ENCODE peak calls at places on chromosomes 11 and 22, in eight cellular contexts. One of them, this sample, is unnamed.

GRCh38 chr11:114027396-114027795 is 32.1 kb upstream of the ZBTB16 start:
- DNase-seq in transverse colon: no peak
- DNase-seq in tibial nerve: no peak
- DNase-seq in sigmoid colon: peak; percentile 88
- DNase-seq in Peyer's patch: no peak
- DNase-seq in right lobe of liver: no peak
- DNase-seq in A549: no peak
- DNase-seq in stomach: no peak
- DNase-seq in this sample: no peak

GRCh38 chr11:20003357-20003756 is 156.9 kb downstream of the DBX1 start:
- DNase-seq in transverse colon: no peak
- DNase-seq in tibial nerve: no peak
- DNase-seq in sigmoid colon: no peak
- DNase-seq in Peyer's patch: no peak
- DNase-seq in right lobe of liver: no peak
- DNase-seq in A549: no peak
- DNase-seq in stomach: no peak
- DNase-seq in this sample: no peak

GRCh38 chr11:18394928-18395734 is 768 bp downstream of the LDHA start:
- DNase-seq in transverse colon: peak; percentile 34
- DNase-seq in tibial nerve: peak; percentile 21
- DNase-seq in sigmoid colon: no peak
- DNase-seq in Peyer's patch: peak; percentile 60
- DNase-seq in right lobe of liver: no peak
- DNase-seq in A549: peak; percentile 21
- DNase-seq in stomach: peak; percentile 31
- DNase-seq in this sample: peak; percentile 78

GRCh38 chr11:70796601-70797000 is 398.3 kb downstream of the CTTN start:
- DNase-seq in transverse colon: no peak
- DNase-seq in tibial nerve: no peak
- DNase-seq in sigmoid colon: no peak
- DNase-seq in Peyer's patch: peak; percentile 20
- DNase-seq in right lobe of liver: no peak
- DNase-seq in A549: peak; percentile 32
- DNase-seq in stomach: no peak
- DNase-seq in this sample: no peak

GRCh38 chr11:6742260-6742659 is 29.5 kb downstream of the OR2AG2 start:
- DNase-seq in transverse colon: no peak
- DNase-seq in tibial nerve: no peak
- DNase-seq in sigmoid colon: no peak
- DNase-seq in Peyer's patch: no peak
- DNase-seq in right lobe of liver: no peak
- DNase-seq in A549: no peak
- DNase-seq in stomach: no peak
- DNase-seq in this sample: no peak

GRCh38 chr11:11992813-11993212 is 15.6 kb downstream of the DKK3 start:
- DNase-seq in transverse colon: no peak
- DNase-seq in tibial nerve: no peak
- DNase-seq in sigmoid colon: no peak
- DNase-seq in Peyer's patch: no peak
- DNase-seq in right lobe of liver: no peak
- DNase-seq in A549: no peak
- DNase-seq in stomach: no peak
- DNase-seq in this sample: no peak

GRCh38 chr22:43409046-43409445 is 2.8 kb upstream of the MPPED1 start:
- DNase-seq in transverse colon: no peak
- DNase-seq in tibial nerve: no peak
- DNase-seq in sigmoid colon: no peak
- DNase-seq in Peyer's patch: no peak
- DNase-seq in right lobe of liver: peak; percentile 15
- DNase-seq in A549: no peak
- DNase-seq in stomach: no peak
- DNase-seq in this sample: no peak

GRCh38 chr22:50111056-50111455 is 21.2 kb downstream of the MOV10L1 start:
- DNase-seq in transverse colon: no peak
- DNase-seq in tibial nerve: no peak
- DNase-seq in sigmoid colon: no peak
- DNase-seq in Peyer's patch: no peak
- DNase-seq in right lobe of liver: no peak
- DNase-seq in A549: no peak
- DNase-seq in stomach: no peak
- DNase-seq in this sample: no peak

GRCh38 chr11:34242037-34242625 is 115.7 kb downstream of the ABTB2 start:
- DNase-seq in transverse colon: no peak
- DNase-seq in tibial nerve: no peak
- DNase-seq in sigmoid colon: no peak
- DNase-seq in Peyer's patch: no peak
- DNase-seq in right lobe of liver: no peak
- DNase-seq in A549: peak; percentile 65
- DNase-seq in stomach: no peak
- DNase-seq in this sample: no peak

GRCh38 chr11:58647141-58647699 is 24.8 kb downstream of the CNTF start:
- DNase-seq in transverse colon: no peak
- DNase-seq in tibial nerve: no peak
- DNase-seq in sigmoid colon: no peak
- DNase-seq in Peyer's patch: no peak
- DNase-seq in right lobe of liver: no peak
- DNase-seq in A549: no peak
- DNase-seq in stomach: no peak
- DNase-seq in this sample: no peak

GRCh38 chr11:20668844-20669832 is at the start of gene NELL1:
- DNase-seq in transverse colon: no peak
- DNase-seq in tibial nerve: no peak
- DNase-seq in sigmoid colon: no peak
- DNase-seq in Peyer's patch: no peak
- DNase-seq in right lobe of liver: no peak
- DNase-seq in A549: no peak
- DNase-seq in stomach: no peak
- DNase-seq in this sample: no peak

GRCh38 chr11:128610765-128611617 is 23.6 kb upstream of the ETS1 start:
- DNase-seq in transverse colon: peak; percentile 77
- DNase-seq in tibial nerve: no peak
- DNase-seq in sigmoid colon: no peak
- DNase-seq in Peyer's patch: no peak
- DNase-seq in right lobe of liver: no peak
- DNase-seq in A549: no peak
- DNase-seq in stomach: no peak
- DNase-seq in this sample: peak; percentile 94

GRCh38 chr22:35629406-35630234 is 12.5 kb upstream of the MB start:
- DNase-seq in transverse colon: peak; percentile 60
- DNase-seq in tibial nerve: peak; percentile 78
- DNase-seq in sigmoid colon: peak; percentile 91
- DNase-seq in Peyer's patch: no peak
- DNase-seq in right lobe of liver: no peak
- DNase-seq in A549: peak; percentile 93
- DNase-seq in stomach: peak; percentile 50
- DNase-seq in this sample: no peak

GRCh38 chr11:60194511-60194910 is 11.6 kb upstream of the MS4A6A start:
- DNase-seq in transverse colon: no peak
- DNase-seq in tibial nerve: no peak
- DNase-seq in sigmoid colon: no peak
- DNase-seq in Peyer's patch: no peak
- DNase-seq in right lobe of liver: no peak
- DNase-seq in A549: no peak
- DNase-seq in stomach: no peak
- DNase-seq in this sample: no peak

GRCh38 chr11:34044664-34045485 is 6.7 kb upstream of the CAPRIN1 start:
- DNase-seq in transverse colon: no peak
- DNase-seq in tibial nerve: peak; percentile 6
- DNase-seq in sigmoid colon: no peak
- DNase-seq in Peyer's patch: no peak
- DNase-seq in right lobe of liver: no peak
- DNase-seq in A549: peak; percentile 76
- DNase-seq in stomach: no peak
- DNase-seq in this sample: no peak

GRCh38 chr11:67264886-67265632 is 1.2 kb upstream of the GRK2 start:
- DNase-seq in transverse colon: no peak
- DNase-seq in tibial nerve: no peak
- DNase-seq in sigmoid colon: peak; percentile 64
- DNase-seq in Peyer's patch: peak; percentile 44
- DNase-seq in right lobe of liver: peak; percentile 53
- DNase-seq in A549: no peak
- DNase-seq in stomach: no peak
- DNase-seq in this sample: no peak
- H3K27ac ChIP-seq in transverse colon: no peak overlapping the region
- H3K27ac ChIP-seq in tibial nerve: peak overlapping the region; percentile 89
- H3K27ac ChIP-seq in sigmoid colon: no peak overlapping the region
- H3K27ac ChIP-seq in Peyer's patch: no peak overlapping the region
- H3K27ac ChIP-seq in right lobe of liver: no peak overlapping the region
- H3K27ac ChIP-seq in A549: no peak overlapping the region
- H3K27ac ChIP-seq in stomach: no peak overlapping the region
- H3K27ac ChIP-seq in this sample: no peak overlapping the region

DNA sequence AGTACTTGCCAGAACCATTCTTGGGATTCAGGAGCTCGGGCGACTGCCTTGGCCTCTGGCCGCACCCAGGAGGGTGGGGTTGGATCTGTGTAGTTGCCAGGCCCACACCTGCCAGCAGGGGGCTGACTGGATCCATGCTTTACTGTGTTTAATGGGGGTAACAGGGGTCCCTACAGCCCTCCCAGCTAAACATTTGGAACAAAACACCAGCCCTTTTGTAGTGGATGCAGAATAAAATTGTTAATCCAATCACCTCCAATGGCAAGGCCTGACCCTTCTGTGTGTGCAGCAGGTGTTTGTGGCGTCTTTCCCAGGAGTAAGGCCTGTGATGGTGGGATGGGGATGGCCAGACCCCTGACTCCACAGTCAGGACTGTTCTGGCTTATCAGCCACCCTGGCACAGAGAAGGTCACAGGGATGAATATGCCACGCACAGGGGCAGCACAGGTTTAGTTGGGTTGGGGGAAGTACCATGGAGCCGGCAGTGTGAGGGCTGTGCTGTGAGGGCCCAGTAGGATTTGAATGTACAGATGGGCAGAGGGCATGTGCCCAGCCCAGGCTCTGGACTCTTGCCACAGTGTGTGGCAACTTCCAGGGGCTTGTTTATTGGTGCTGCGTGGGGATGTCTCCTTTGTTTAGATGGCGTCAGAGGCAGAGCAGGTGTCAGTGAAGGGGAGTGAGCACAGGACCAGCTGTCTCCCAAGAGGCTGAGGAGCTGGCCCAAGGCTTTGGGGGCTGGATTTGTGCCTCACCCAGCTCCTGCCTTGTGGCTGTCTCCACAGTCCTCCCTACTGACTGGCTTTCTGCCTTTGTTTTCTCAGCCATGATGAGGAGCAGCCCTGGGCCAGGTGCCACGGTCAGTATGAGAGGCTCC is 22.2 kb downstream of the SUN2 start:
- DNase-seq in transverse colon: peak; percentile 70
- DNase-seq in tibial nerve: peak; percentile 55
- DNase-seq in sigmoid colon: peak; percentile 96
- DNase-seq in Peyer's patch: peak; percentile 76
- DNase-seq in right lobe of liver: peak; percentile 89
- DNase-seq in A549: peak; percentile 29
- DNase-seq in stomach: peak; percentile 77
- DNase-seq in this sample: peak; percentile 84
- TF ChIP-seq POLR2A in transverse colon: no peak
- TF ChIP-seq POLR2A in tibial nerve: no peak
- TF ChIP-seq POLR2A in sigmoid colon: no peak
- TF ChIP-seq POLR2A in Peyer's patch: no peak
- TF ChIP-seq POLR2A in right lobe of liver: peak; percentile 39
- TF ChIP-seq POLR2A in A549: no peak
- TF ChIP-seq POLR2A in stomach: no peak
- TF ChIP-seq POLR2A in this sample: no peak

DNA sequence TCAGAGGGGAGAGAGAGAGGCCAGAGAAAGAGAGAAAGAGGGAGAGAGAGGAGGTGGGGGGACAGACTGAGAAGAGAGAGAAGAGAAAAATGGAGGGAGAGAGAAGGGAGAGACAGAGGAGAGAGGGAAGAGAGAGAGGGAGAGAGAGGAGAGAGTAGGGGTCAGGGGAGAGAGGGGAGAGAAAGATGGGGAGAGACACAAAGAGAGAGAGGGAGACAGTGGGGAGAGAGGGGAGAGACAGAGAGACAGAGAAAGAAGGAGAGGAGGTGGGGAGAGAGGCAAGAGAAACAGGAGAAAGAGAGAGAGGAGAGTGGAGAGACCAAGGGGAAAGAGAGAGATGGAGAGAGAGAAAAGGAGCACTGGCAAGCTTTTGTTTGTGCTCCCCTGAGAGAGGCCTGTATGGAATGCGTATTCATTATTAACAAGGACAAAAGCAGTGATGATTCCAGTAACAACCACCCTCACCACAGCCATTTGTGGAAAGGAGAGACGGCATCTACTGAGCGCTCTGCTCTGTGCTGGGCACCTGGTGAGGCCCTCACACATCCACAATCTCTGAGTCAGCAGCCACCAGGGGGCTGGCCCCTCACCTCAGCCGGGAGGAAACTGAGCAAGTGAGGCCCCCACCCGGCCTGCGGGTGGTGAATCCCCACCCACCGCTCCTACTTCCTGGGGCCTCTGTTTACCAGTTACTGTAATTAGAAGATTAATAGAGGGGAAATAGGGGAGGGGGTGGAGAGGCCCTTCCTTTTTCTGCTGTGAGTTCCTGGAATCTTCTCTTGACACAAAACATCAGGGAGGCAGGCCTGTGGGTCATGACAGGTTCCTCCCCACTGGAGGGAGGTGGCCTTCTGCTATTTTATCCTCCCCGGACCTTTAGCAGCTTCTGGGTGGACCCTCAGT is 14.7 kb upstream of the MIAT start:
- DNase-seq in transverse colon: peak; percentile 53
- DNase-seq in tibial nerve: no peak
- DNase-seq in sigmoid colon: no peak
- DNase-seq in Peyer's patch: no peak
- DNase-seq in right lobe of liver: no peak
- DNase-seq in A549: no peak
- DNase-seq in stomach: peak; percentile 39
- DNase-seq in this sample: peak; percentile 89
- H3K27ac ChIP-seq in transverse colon: no peak overlapping the region
- H3K27ac ChIP-seq in tibial nerve: no peak overlapping the region
- H3K27ac ChIP-seq in sigmoid colon: no peak overlapping the region
- H3K27ac ChIP-seq in Peyer's patch: peak overlapping the region; percentile 14
- H3K27ac ChIP-seq in right lobe of liver: no peak overlapping the region
- H3K27ac ChIP-seq in A549: no peak overlapping the region
- H3K27ac ChIP-seq in stomach: peak overlapping the region; percentile 29
- H3K27ac ChIP-seq in this sample: peak overlapping the region; percentile 73

GRCh38 chr22:41215409-41215808 is 10.3 kb downstream of the L3MBTL2 start:
- DNase-seq in transverse colon: no peak
- DNase-seq in tibial nerve: no peak
- DNase-seq in sigmoid colon: no peak
- DNase-seq in Peyer's patch: no peak
- DNase-seq in right lobe of liver: no peak
- DNase-seq in A549: no peak
- DNase-seq in stomach: no peak
- DNase-seq in this sample: no peak

GRCh38 chr22:41215926-41216325 is 10.8 kb downstream of the L3MBTL2 start:
- DNase-seq in transverse colon: no peak
- DNase-seq in tibial nerve: no peak
- DNase-seq in sigmoid colon: no peak
- DNase-seq in Peyer's patch: no peak
- DNase-seq in right lobe of liver: no peak
- DNase-seq in A549: no peak
- DNase-seq in stomach: no peak
- DNase-seq in this sample: no peak

GRCh38 chr22:41216984-41217383 is 11.9 kb downstream of the L3MBTL2 start:
- DNase-seq in transverse colon: no peak
- DNase-seq in tibial nerve: no peak
- DNase-seq in sigmoid colon: peak; percentile 77
- DNase-seq in Peyer's patch: no peak
- DNase-seq in right lobe of liver: no peak
- DNase-seq in A549: no peak
- DNase-seq in stomach: no peak
- DNase-seq in this sample: no peak

GRCh38 chr22:41222846-41223507 is 17.8 kb downstream of the CHADL start:
- DNase-seq in transverse colon: no peak
- DNase-seq in tibial nerve: no peak
- DNase-seq in sigmoid colon: no peak
- DNase-seq in Peyer's patch: no peak
- DNase-seq in right lobe of liver: no peak
- DNase-seq in A549: no peak
- DNase-seq in stomach: no peak
- DNase-seq in this sample: no peak

GRCh38 chr22:41217553-41218157 is 12.5 kb downstream of the L3MBTL2 start:
- DNase-seq in transverse colon: peak; percentile 56
- DNase-seq in tibial nerve: peak; percentile 72
- DNase-seq in sigmoid colon: peak; percentile 90
- DNase-seq in Peyer's patch: no peak
- DNase-seq in right lobe of liver: no peak
- DNase-seq in A549: no peak
- DNase-seq in stomach: peak; percentile 42
- DNase-seq in this sample: no peak
- TF ChIP-seq POLR2A in transverse colon: peak; percentile 34
- TF ChIP-seq POLR2A in tibial nerve: peak; percentile 46
- TF ChIP-seq POLR2A in sigmoid colon: no peak
- TF ChIP-seq POLR2A in Peyer's patch: no peak
- TF ChIP-seq POLR2A in right lobe of liver: no peak
- TF ChIP-seq POLR2A in A549: no peak
- TF ChIP-seq POLR2A in stomach: no peak
- TF ChIP-seq POLR2A in this sample: no peak

This sample was measured in spleen.